ENCODE peak calls at places on chromosomes 6 and 20, in seven cellular contexts. J is CD4-positive, CD25-positive, alpha-beta regulatory T cell; O is SJSA1; G is heart left ventricle; D is SK-N-SH; R is ovary; S is mesendoderm. A is an unnamed sample.

GRCh38 chr6:24720131-24720603 is 1.2 kb upstream of the C6orf62 start:
- DNase-seq in J (peak), S (peak), G (peak), R (peak), O (no peak), D (peak), A (peak)

GRCh38 chr20:63058696-63059335 is 52.1 kb upstream of the BHLHE23 start:
- DNase-seq in R (no peak), O (no peak), S (peak), D (no peak), G (no peak), J (no peak), A (no peak)

GRCh38 chr6:82691997-82692396 is 328.4 kb downstream of the TPBG start:
- DNase-seq in R (no peak), D (no peak), O (no peak), G (no peak), S (no peak), J (no peak), A (no peak)

GRCh38 chr6:18076231-18076630 is 46.2 kb downstream of the NHLRC1 start:
- DNase-seq in G (no peak), O (no peak), S (no peak), J (no peak), D (no peak), R (no peak), A (no peak)

GRCh38 chr20:4550740-4551139 is 171.0 kb upstream of the PRND start:
- DNase-seq in O (no peak), G (no peak), R (no peak), D (no peak), J (no peak), S (no peak), A (no peak)

GRCh38 chr6:52512199-52512598 is 64.7 kb downstream of the TRAM2 start:
- DNase-seq in R (peak), O (peak), J (no peak), G (peak), D (no peak), S (no peak), A (no peak)

GRCh38 chr20:43583982-43584432 is 6.7 kb upstream of the IFT52 start:
- DNase-seq in J (no peak), G (peak), S (no peak), R (peak), D (no peak), O (peak), A (no peak)

GRCh38 chr6:44704240-44705150 is 317.0 kb downstream of the CDC5L start:
- DNase-seq in S (no peak), D (no peak), O (no peak), R (no peak), J (no peak), G (no peak), A (no peak)

GRCh38 chr6:14910692-14911547 is 334.9 kb upstream of the JARID2 start:
- DNase-seq in O (no peak), G (peak), S (no peak), R (no peak), D (no peak), J (peak), A (peak)

GRCh38 chr6:129542705-129543104 is 167.3 kb downstream of the ARHGAP18 start:
- DNase-seq in J (no peak), G (no peak), S (no peak), O (no peak), D (no peak), R (no peak), A (no peak)

GRCh38 chr20:11401988-11402387 is 515.7 kb upstream of the BTBD3 start:
- DNase-seq in S (no peak), R (no peak), J (no peak), D (no peak), O (no peak), G (no peak), A (no peak)

GRCh38 chr20:9015984-9016324 is 52.9 kb upstream of the PLCB4 start:
- DNase-seq in O (peak), R (no peak), J (no peak), D (no peak), S (peak), G (no peak), A (no peak)

GRCh38 chr6:158958504-158959386 is 41.3 kb downstream of the RSPH3 start:
- DNase-seq in D (no peak), R (no peak), O (no peak), S (no peak), J (peak), G (no peak), A (peak)

GRCh38 chr6:155316419-155316818 is 2.1 kb upstream of the TFB1M start:
- DNase-seq in S (no peak), J (no peak), D (no peak), O (no peak), G (no peak), R (no peak), A (no peak)

GRCh38 chr6:17907467-17908229 is 79.8 kb downstream of the KIF13A start:
- DNase-seq in D (no peak), O (peak), R (peak), J (no peak), S (peak), G (peak), A (no peak)

GRCh38 chr20:46681032-46681854 is 8.0 kb downstream of the TP53RK start:
- DNase-seq in S (peak), R (peak), G (peak), J (peak), O (peak), D (peak), A (peak)

GRCh38 chr6:44061375-44062104 is 65.7 kb downstream of the MRPL14 start:
- DNase-seq in D (no peak), O (no peak), J (no peak), S (no peak), R (no peak), G (no peak), A (no peak)

GRCh38 chr20:2387180-2387577 is 6.5 kb downstream of the TGM6 start:
- DNase-seq in S (peak), O (peak), G (no peak), R (no peak), J (no peak), D (peak), A (no peak)

GRCh38 chr6:20642441-20642840 is 108.2 kb downstream of the CDKAL1 start:
- DNase-seq in O (no peak), S (no peak), G (no peak), R (no peak), D (no peak), J (no peak), A (no peak)

GRCh38 chr6:110551088-110551487 is 74.7 kb upstream of the SLC22A16 start:
- DNase-seq in G (no peak), J (no peak), S (no peak), R (no peak), D (no peak), O (no peak), A (no peak)
- H3K27ac ChIP-seq in G (no peak), J (no peak), S (no peak), R (no peak), D (no peak), O (no peak), A (no peak)

GRCh38 chr6:39791850-39792500 is at the start of gene DAAM2:
- DNase-seq in D (peak), S (peak), G (peak), J (no peak), O (peak), R (peak), A (no peak)
- H3K27ac ChIP-seq in D (no peak), S (no peak), G (peak), J (no peak), O (no peak), R (peak), A (no peak)

GRCh38 chr6:142395266-142395665 is 93.5 kb downstream of the ADGRG6 start:
- DNase-seq in R (no peak), D (no peak), J (no peak), S (no peak), O (no peak), G (no peak), A (no peak)
- H3K27ac ChIP-seq in R (no peak), D (peak), J (no peak), S (no peak), O (peak), G (no peak), A (peak)

GRCh38 chr6:36563928-36564284 is 16.6 kb upstream of the STK38 start:
- DNase-seq in G (no peak), O (no peak), D (no peak), R (no peak), J (no peak), S (no peak), A (no peak)

GRCh38 chr6:36559394-36559793 is 12.1 kb upstream of the STK38 start:
- DNase-seq in O (no peak), J (no peak), G (no peak), S (no peak), R (no peak), D (no peak), A (no peak)

GRCh38 chr6:36560822-36561221 is 13.5 kb upstream of the STK38 start:
- DNase-seq in S (no peak), G (no peak), D (no peak), J (no peak), O (no peak), R (no peak), A (no peak)

GRCh38 chr6:36566418-36566905 is 19.2 kb upstream of the STK38 start:
- DNase-seq in S (no peak), G (no peak), D (no peak), R (no peak), O (no peak), J (no peak), A (no peak)

DNA sequence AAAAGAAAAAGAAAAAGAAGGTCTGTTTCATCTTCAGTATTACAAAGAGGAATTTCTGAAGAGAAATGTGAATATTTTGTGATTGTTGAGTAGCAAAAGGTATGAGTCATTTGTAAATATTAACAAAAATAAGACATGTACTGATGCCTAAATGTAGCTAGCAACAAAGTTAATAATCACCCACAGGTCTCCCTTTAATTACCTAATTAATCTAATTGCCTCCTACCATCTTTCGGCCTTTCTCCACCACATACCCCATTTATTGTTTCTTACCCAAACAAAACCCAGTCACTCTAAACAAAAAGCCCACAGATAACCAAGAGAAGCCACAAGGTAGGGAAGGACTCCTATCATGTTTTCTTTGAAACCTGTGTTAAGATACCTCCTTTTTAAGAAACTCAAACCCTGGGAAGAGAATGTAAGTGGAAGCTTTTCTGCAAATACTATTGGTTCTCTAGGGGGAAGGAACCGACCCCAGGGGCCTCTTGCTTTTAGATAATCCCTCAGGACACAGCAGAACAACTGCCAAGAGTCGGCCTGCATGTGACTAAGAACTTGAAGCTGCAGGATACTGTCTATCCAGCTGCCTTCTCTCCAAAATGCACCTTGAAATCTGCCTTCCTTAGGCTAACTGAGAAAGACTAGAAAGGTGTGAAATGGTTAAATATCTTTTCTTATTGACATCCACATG is 16.1 kb upstream of the STK38 start:
- DNase-seq in O (peak), S (peak), G (no peak), J (no peak), R (no peak), D (no peak), A (no peak)
- H3K27ac ChIP-seq in O (peak), S (no peak), G (no peak), J (no peak), R (no peak), D (no peak), A (no peak)

GRCh38 chr6:36757206-36757605 is 59.6 kb downstream of the RAB44 start:
- DNase-seq in O (no peak), D (no peak), J (no peak), G (no peak), R (no peak), S (no peak), A (peak)
- H3K27ac ChIP-seq in O (no peak), D (no peak), J (peak), G (no peak), R (no peak), S (no peak), A (peak)

GRCh38 chr20:23963941-23964340 is 24.6 kb downstream of the GGTLC1 start:
- DNase-seq in D (no peak), O (no peak), R (no peak), S (peak), G (no peak), J (no peak), A (no peak)

GRCh38 chr20:23966298-23966697 is 22.3 kb downstream of the GGTLC1 start:
- DNase-seq in R (no peak), D (no peak), S (no peak), O (no peak), J (no peak), G (no peak), A (no peak)

GRCh38 chr20:23967616-23967979 is 21.0 kb downstream of the GGTLC1 start:
- DNase-seq in O (no peak), D (no peak), G (no peak), S (no peak), J (no peak), R (no peak), A (no peak)

GRCh38 chr20:23970049-23970448 is 18.5 kb downstream of the GGTLC1 start:
- DNase-seq in G (no peak), R (no peak), D (no peak), O (no peak), S (no peak), J (no peak), A (no peak)

GRCh38 chr20:23966927-23967615 is 21.5 kb downstream of the GGTLC1 start:
- DNase-seq in O (no peak), G (peak), S (no peak), J (no peak), D (no peak), R (no peak), A (no peak)
- H3K27ac ChIP-seq in O (no peak), G (peak), S (no peak), J (no peak), D (no peak), R (no peak), A (no peak)

GRCh38 chr6:142946181-142946923 is 1.4 kb upstream of the HIVEP2 start:
- DNase-seq in S (peak), R (peak), D (peak), J (peak), O (peak), G (peak), A (peak)

GRCh38 chr6:142950291-142950690 is 5.3 kb upstream of the HIVEP2 start:
- DNase-seq in S (peak), R (no peak), O (no peak), G (no peak), D (no peak), J (no peak), A (no peak)

GRCh38 chr6:142945446-142946180 is 637 bp upstream of the HIVEP2 start:
- DNase-seq in J (peak), S (peak), D (peak), G (peak), O (peak), R (peak), A (peak)

GRCh38 chr6:142946924-142947701 is 2.1 kb upstream of the HIVEP2 start:
- DNase-seq in D (peak), R (peak), S (peak), O (peak), J (peak), G (peak), A (peak)

DNA sequence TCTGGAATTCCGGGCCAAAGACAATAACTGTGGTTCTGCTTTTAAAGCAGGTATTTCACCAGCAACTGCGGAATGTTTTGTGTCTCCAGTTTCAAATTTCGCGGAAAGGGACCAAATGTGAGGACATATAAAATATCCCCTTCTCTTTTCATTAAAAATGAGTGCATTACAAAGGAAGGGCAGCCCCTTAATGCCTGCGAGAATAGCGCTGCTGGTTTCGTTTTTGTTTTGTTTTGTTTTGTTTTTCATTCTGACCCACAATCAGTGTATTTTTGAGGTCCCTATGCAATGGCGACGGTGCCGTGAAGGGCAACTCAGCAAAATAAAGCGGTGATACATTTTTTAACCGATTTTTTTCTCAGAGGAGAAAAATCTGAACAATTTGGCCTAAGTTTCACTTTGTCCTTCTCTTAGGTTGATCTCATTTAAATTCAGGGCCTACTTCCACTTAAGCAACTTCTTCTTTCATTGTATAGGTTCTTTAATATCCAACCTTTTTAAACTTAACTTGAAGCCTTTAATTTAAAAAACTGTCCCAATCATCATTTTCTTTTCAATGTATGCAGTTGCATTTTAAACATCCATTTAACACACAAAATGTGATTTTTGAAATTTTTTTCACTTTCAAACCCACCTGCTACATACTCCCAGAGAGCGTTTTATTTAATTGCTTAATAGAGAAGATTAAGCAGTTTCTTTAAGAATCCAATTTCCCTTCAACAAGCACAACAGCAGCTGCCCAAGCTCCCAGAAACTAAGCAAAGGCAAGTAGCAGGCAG is 2.9 kb upstream of the HIVEP2 start:
- DNase-seq in J (no peak), R (no peak), S (no peak), D (no peak), O (no peak), G (no peak), A (no peak)
- H3K27ac ChIP-seq in J (peak), R (peak), S (no peak), D (peak), O (peak), G (peak), A (peak)

A was measured in CD4-positive, alpha-beta T cell.